ENCODE peak calls at places on chromosomes 6 and 20, in eight cellular contexts. X is stomach; Y is activated naive CD4-positive, alpha-beta T cell treated with Interleukin-2 at 50 U/mL for 16 hours; F is CD8-positive, alpha-beta T cell; Z is posterior cingulate gyrus; R is neural crest cell; H is GM03348; C is activated naive CD8-positive, alpha-beta T cell treated with anti-CD3 and anti-CD28 coated beads for 36 hours. J is an unnamed sample.

GRCh38 chr20:23459431-23460112 is 6.9 kb upstream of the CST11 start:
- DNase-seq in X (no peak), Y (no peak), F (no peak), Z (no peak), R (no peak), H (no peak), C (no peak), J (no peak)

GRCh38 chr6:83096791-83097190 is 29.3 kb downstream of the DOP1A start:
- DNase-seq in X (no peak), Y (no peak), F (no peak), Z (no peak), R (no peak), H (peak), C (no peak), J (no peak)

GRCh38 chr6:77034161-77034560 is 429.1 kb downstream of the HTR1B start:
- DNase-seq in X (no peak), Y (no peak), F (no peak), Z (no peak), R (no peak), H (peak), C (no peak), J (no peak)

GRCh38 chr6:165725201-165725600 is 62.2 kb upstream of the PDE10A start:
- DNase-seq in X (no peak), Y (no peak), F (no peak), Z (no peak), R (no peak), H (no peak), C (no peak), J (no peak)

GRCh38 chr6:56541736-56542366 is 100.8 kb downstream of the DST start:
- DNase-seq in X (no peak), Y (no peak), F (no peak), Z (no peak), R (no peak), H (no peak), C (no peak), J (no peak)

GRCh38 chr6:63537126-63537958 is 34.9 kb upstream of the LOC128125822 start:
- DNase-seq in X (no peak), Y (no peak), F (no peak), Z (no peak), R (no peak), H (no peak), C (no peak), J (peak)

GRCh38 chr6:112503210-112503609 is 156.1 kb downstream of the RFPL4B start:
- DNase-seq in X (no peak), Y (no peak), F (no peak), Z (peak), R (peak), H (peak), C (no peak), J (no peak)

GRCh38 chr6:142361345-142361744 is 59.5 kb downstream of the ADGRG6 start:
- DNase-seq in X (no peak), Y (no peak), F (no peak), Z (no peak), R (no peak), H (no peak), C (no peak), J (no peak)

GRCh38 chr6:100457251-100457990 is 7.3 kb downstream of the SIM1 start:
- DNase-seq in X (no peak), Y (no peak), F (no peak), Z (no peak), R (no peak), H (no peak), C (no peak), J (no peak)

GRCh38 chr20:17949899-17950298 is 18.7 kb downstream of the SNX5 start:
- DNase-seq in X (no peak), Y (no peak), F (no peak), Z (no peak), R (no peak), H (no peak), C (no peak), J (no peak)

GRCh38 chr6:67285770-67286495 is 1349.1 kb upstream of the ADGRB3 start:
- DNase-seq in X (no peak), Y (no peak), F (no peak), Z (no peak), R (no peak), H (no peak), C (no peak), J (no peak)

GRCh38 chr6:41577865-41578713 is 31.9 kb downstream of the FOXP4 start:
- DNase-seq in X (peak), Y (no peak), F (no peak), Z (no peak), R (peak), H (peak), C (no peak), J (peak)

GRCh38 chr6:37635319-37635718 is 62.4 kb downstream of the MDGA1 start:
- DNase-seq in X (no peak), Y (no peak), F (no peak), Z (no peak), R (no peak), H (no peak), C (no peak), J (no peak)

GRCh38 chr6:10759312-10759839 is 11.8 kb downstream of the TMEM14B start:
- DNase-seq in X (no peak), Y (no peak), F (no peak), Z (no peak), R (no peak), H (peak), C (no peak), J (no peak)

GRCh38 chr20:25356294-25356933 is 34.2 kb downstream of the ABHD12 start:
- DNase-seq in X (no peak), Y (no peak), F (no peak), Z (no peak), R (no peak), H (no peak), C (no peak), J (peak)

GRCh38 chr20:61993058-61993457 is 72.6 kb downstream of the TAF4 start:
- DNase-seq in X (no peak), Y (no peak), F (no peak), Z (peak), R (no peak), H (no peak), C (no peak), J (no peak)

GRCh38 chr20:56636701-56637100 is 7.6 kb downstream of the TFAP2C start:
- DNase-seq in X (no peak), Y (no peak), F (no peak), Z (no peak), R (no peak), H (peak), C (no peak), J (no peak)

GRCh38 chr20:57870597-57871236 is 160.9 kb upstream of the PMEPA1 start:
- DNase-seq in X (no peak), Y (no peak), F (no peak), Z (no peak), R (no peak), H (no peak), C (no peak), J (no peak)

GRCh38 chr6:104958720-104959452 is 2.0 kb downstream of the LIN28B start:
- DNase-seq in X (no peak), Y (no peak), F (no peak), Z (no peak), R (no peak), H (no peak), C (no peak), J (peak)

GRCh38 chr6:45502446-45502845 is 124.7 kb upstream of the SUPT3H start:
- DNase-seq in X (no peak), Y (no peak), F (no peak), Z (no peak), R (no peak), H (no peak), C (no peak), J (no peak)

GRCh38 chr6:2767327-2767985 is 2.3 kb downstream of the WRNIP1 start:
- DNase-seq in X (no peak), Y (no peak), F (no peak), Z (no peak), R (no peak), H (no peak), C (no peak), J (no peak)

GRCh38 chr20:59320426-59320825 is 20.0 kb downstream of the EDN3 start:
- DNase-seq in X (no peak), Y (no peak), F (no peak), Z (no peak), R (no peak), H (no peak), C (no peak), J (no peak)

GRCh38 chr6:51398064-51398740 is 579.5 kb downstream of the TFAP2B start:
- DNase-seq in X (no peak), Y (no peak), F (no peak), Z (no peak), R (no peak), H (no peak), C (no peak), J (no peak)

GRCh38 chr6:145756170-145756662 is 20.9 kb upstream of the EPM2A start:
- DNase-seq in X (no peak), Y (no peak), F (no peak), Z (no peak), R (no peak), H (peak), C (no peak), J (no peak)

GRCh38 chr6:90121982-90122381 is 174.7 kb downstream of the BACH2 start:
- DNase-seq in X (no peak), Y (no peak), F (no peak), Z (no peak), R (no peak), H (no peak), C (peak), J (no peak)

GRCh38 chr20:22795897-22796296 is 211.5 kb upstream of the FOXA2 start:
- DNase-seq in X (peak), Y (no peak), F (no peak), Z (no peak), R (no peak), H (peak), C (no peak), J (no peak)

GRCh38 chr20:6269163-6269873 is 146.5 kb upstream of the FERMT1 start:
- DNase-seq in X (no peak), Y (no peak), F (no peak), Z (no peak), R (no peak), H (no peak), C (no peak), J (no peak)

GRCh38 chr6:146146836-146147235 is 118.0 kb downstream of the GRM1 start:
- DNase-seq in X (no peak), Y (no peak), F (no peak), Z (no peak), R (no peak), H (no peak), C (no peak), J (no peak)

GRCh38 chr20:13554076-13554475 is 84.7 kb downstream of the TASP1 start:
- DNase-seq in X (no peak), Y (no peak), F (no peak), Z (no peak), R (no peak), H (no peak), C (no peak), J (no peak)